ENCODE peak calls at places on chromosomes 4 and X, in six cellular contexts. O is fibroblast of lung; C is naive thymus-derived CD4-positive, alpha-beta T cell; N is CD8-positive, alpha-beta T cell; W is tibial artery; B is left ventricle myocardium inferior. E is an unnamed sample. For H3K27me3 and H3K36me3, the result is how much of the 10 kb centered on the place peaks cover.

GRCh38 chr4:173130671-173131070 is 37.9 kb upstream of the GALNT7 start:
- DNase-seq in O (no peak), C (no peak), N (no peak), W (no peak), B (no peak), E (no peak)

GRCh38 chr4:117676153-117676552 is 358.1 kb upstream of the NDST3 start:
- DNase-seq in O (no peak), C (no peak), N (no peak), W (no peak), B (no peak), E (no peak)

GRCh38 chr4:87209696-87210095 is 10.7 kb downstream of the KLHL8 start:
- DNase-seq in O (no peak), C (peak), N (no peak), W (peak), B (peak), E (peak)

GRCh38 chr4:98222306-98222705 is 38.9 kb upstream of the RAP1GDS1 start:
- DNase-seq in O (no peak), C (no peak), N (no peak), W (no peak), B (no peak), E (no peak)

GRCh38 chrX:18360867-18361266 is 6.4 kb upstream of the SCML2 start:
- DNase-seq in O (no peak), C (no peak), N (no peak), W (no peak), B (no peak), E (no peak)

GRCh38 chrX:1205681-1206611 is 6.5 kb downstream of the CRLF2 start:
- DNase-seq in O (peak), C (peak), N (peak), W (no peak), B (no peak), E (peak)

GRCh38 chrX:134718329-134719317 is 60.4 kb upstream of the PLAC1 start:
- DNase-seq in O (peak), C (peak), N (no peak), W (no peak), B (no peak), E (peak)

GRCh38 chrX:16512401-16512776 is 137.6 kb upstream of the S100G start:
- DNase-seq in O (no peak), C (no peak), N (no peak), W (no peak), B (no peak), E (no peak)

GRCh38 chr4:171813195-171813955 is at the start of gene GALNTL6:
- DNase-seq in O (peak), C (no peak), N (no peak), W (no peak), B (no peak), E (peak)

GRCh38 chr4:53478671-53479456 is 101.4 kb downstream of the FIP1L1 start:
- DNase-seq in O (peak), C (no peak), N (no peak), W (no peak), B (no peak), E (no peak)

GRCh38 chrX:153924149-153924861 is 1.8 kb downstream of the ARHGAP4 start:
- DNase-seq in O (peak), C (peak), N (no peak), W (peak), B (no peak), E (peak)

GRCh38 chrX:11530621-11531020 is 135.1 kb downstream of the ARHGAP6 start:
- DNase-seq in O (peak), C (no peak), N (no peak), W (no peak), B (no peak), E (no peak)

GRCh38 chrX:54747713-54748393 is 50.2 kb downstream of the ITIH6 start:
- DNase-seq in O (no peak), C (no peak), N (no peak), W (no peak), B (no peak), E (no peak)

GRCh38 chr4:121484633-121485032 is 103.8 kb upstream of the QRFPR start:
- DNase-seq in O (peak), C (no peak), N (no peak), W (no peak), B (no peak), E (no peak)

GRCh38 chr4:115529126-115529525 is 415.7 kb upstream of the NDST4 start:
- DNase-seq in O (peak), C (no peak), N (no peak), W (no peak), B (no peak), E (no peak)

GRCh38 chr4:1445716-1446445 is 39.6 kb upstream of the NKX1-1 start:
- DNase-seq in O (no peak), C (no peak), N (no peak), W (no peak), B (no peak), E (no peak)

GRCh38 chrX:87525771-87526229 is 8.2 kb downstream of the KLHL4 start:
- DNase-seq in O (peak), C (no peak), N (no peak), W (no peak), B (no peak), E (no peak)

GRCh38 chr4:158604369-158604768 is 67.3 kb downstream of the C4orf46 start:
- DNase-seq in O (no peak), C (no peak), N (no peak), W (no peak), B (no peak), E (no peak)

GRCh38 chr4:176837176-176837915 is 44.6 kb upstream of the VEGFC start:
- DNase-seq in O (no peak), C (no peak), N (no peak), W (no peak), B (no peak), E (no peak)

GRCh38 chr4:112521123-112522116 is 5.4 kb upstream of the NEUROG2 start:
- DNase-seq in O (no peak), C (no peak), N (no peak), W (no peak), B (no peak), E (peak)

GRCh38 chrX:49096419-49096818 is 16.7 kb upstream of the WDR45 start:
- DNase-seq in O (no peak), C (no peak), N (no peak), W (no peak), B (no peak), E (no peak)

GRCh38 chrX:136907626-136908025 is 27.1 kb upstream of the RBMX start:
- DNase-seq in O (no peak), C (no peak), N (no peak), W (no peak), B (peak), E (no peak)

GRCh38 chrX:132592880-132593279 is 104.0 kb upstream of the MBNL3 start:
- DNase-seq in O (no peak), C (peak), N (no peak), W (no peak), B (no peak), E (no peak)

GRCh38 chr4:64899563-64899962 is 490.3 kb upstream of the TECRL start:
- DNase-seq in O (peak), C (no peak), N (no peak), W (no peak), B (no peak), E (no peak)

GRCh38 chr4:36285784-36286480 is 4.5 kb downstream of the DTHD1 start:
- DNase-seq in O (no peak), C (peak), N (peak), W (no peak), B (no peak), E (peak)

GRCh38 chr4:27005512-27006246 is 145.0 kb downstream of the STIM2 start:
- DNase-seq in O (peak), C (no peak), N (no peak), W (no peak), B (no peak), E (no peak)

GRCh38 chrX:79604364-79604763 is 237.2 kb upstream of the ITM2A start:
- DNase-seq in O (no peak), C (no peak), N (no peak), W (no peak), B (no peak), E (no peak)

GRCh38 chr4:153045111-153045982 is 109.2 kb downstream of the FHDC1 start:
- DNase-seq in O (peak), C (no peak), N (no peak), W (no peak), B (no peak), E (no peak)

GRCh38 chr4:81404294-81404693 is 67.4 kb downstream of the RASGEF1B start:
- DNase-seq in O (no peak), C (no peak), N (no peak), W (no peak), B (no peak), E (no peak)

GRCh38 chrX:115894087-115894486 is 276.5 kb upstream of the AGTR2 start:
- DNase-seq in O (peak), C (peak), N (no peak), W (no peak), B (no peak), E (no peak)

GRCh38 chr4:13698296-13698695 is 70.8 kb upstream of the BOD1L1 start:
- DNase-seq in O (no peak), C (no peak), N (no peak), W (no peak), B (no peak), E (no peak)

GRCh38 chr4:70993181-70994068 is at the start of gene DCK:
- DNase-seq in O (peak), C (peak), N (peak), W (peak), B (peak), E (peak)

GRCh38 chr4:139330283-139330682 is 28.0 kb upstream of the NDUFC1 start:
- DNase-seq in O (no peak), C (no peak), N (no peak), W (no peak), B (no peak), E (no peak)

GRCh38 chr4:106062452-106062875 is 167.2 kb downstream of the NPNT start:
- DNase-seq in O (peak), C (no peak), N (no peak), W (no peak), B (no peak), E (no peak)

GRCh38 chrX:73214366-73215094 is at the start of gene NAP1L2:
- DNase-seq in O (peak), C (peak), N (peak), W (peak), B (peak), E (peak)

GRCh38 chrX:143094501-143095110 is 68.9 kb downstream of the SPANXN4 start:
- DNase-seq in O (no peak), C (no peak), N (no peak), W (no peak), B (no peak), E (no peak)
- H3K27me3 ChIP-seq in O (under half), C (under half), N (under half), W (under half), B (under half), E (under half)

GRCh38 chr4:88722276-88722780 is 24.7 kb upstream of the NAP1L5 start:
- DNase-seq in O (no peak), C (no peak), N (no peak), W (no peak), B (peak), E (no peak)
- H3K36me3 ChIP-seq in O (under half), C (under half), N (under half), W (under half), B (half or more), E (under half)

DNA sequence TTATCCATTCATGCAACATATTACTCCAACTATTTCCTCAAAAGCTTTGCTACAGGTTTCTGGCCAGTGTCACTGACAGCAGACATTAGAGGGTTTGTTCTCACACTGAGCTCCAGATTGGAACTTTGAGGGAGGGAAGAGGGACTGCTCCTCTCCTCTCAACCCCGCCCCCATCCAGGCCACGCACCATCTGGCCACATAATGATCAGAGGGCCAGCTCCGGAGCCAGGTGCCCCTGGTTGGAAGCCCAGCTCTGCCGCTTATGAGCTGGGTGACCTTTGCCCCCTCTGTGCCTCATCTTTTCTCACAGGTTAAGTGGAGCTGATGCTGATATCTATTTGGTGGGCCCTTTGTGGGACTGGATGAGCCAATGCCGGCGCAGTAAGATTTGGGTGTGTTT is 55.8 kb downstream of the C4orf50 start:
- DNase-seq in O (no peak), C (no peak), N (no peak), W (no peak), B (no peak), E (no peak)
- H3K27me3 ChIP-seq in O (under half), C (under half), N (under half), W (under half), B (half or more), E (under half)

GRCh38 chr4:145153904-145154298 is 26.5 kb downstream of the OTUD4 start:
- DNase-seq in O (no peak), C (no peak), N (no peak), W (no peak), B (no peak), E (no peak)
- H3K36me3 ChIP-seq in O (under half), C (under half), N (under half), W (under half), B (half or more), E (under half)

GRCh38 chrX:119067023-119067739 is 5.6 kb upstream of the CT47C1 start:
- DNase-seq in O (peak), C (peak), N (no peak), W (peak), B (peak), E (no peak)
- H3K27me3 ChIP-seq in O (under half), C (under half), N (under half), W (under half), B (under half), E (under half)

DNA sequence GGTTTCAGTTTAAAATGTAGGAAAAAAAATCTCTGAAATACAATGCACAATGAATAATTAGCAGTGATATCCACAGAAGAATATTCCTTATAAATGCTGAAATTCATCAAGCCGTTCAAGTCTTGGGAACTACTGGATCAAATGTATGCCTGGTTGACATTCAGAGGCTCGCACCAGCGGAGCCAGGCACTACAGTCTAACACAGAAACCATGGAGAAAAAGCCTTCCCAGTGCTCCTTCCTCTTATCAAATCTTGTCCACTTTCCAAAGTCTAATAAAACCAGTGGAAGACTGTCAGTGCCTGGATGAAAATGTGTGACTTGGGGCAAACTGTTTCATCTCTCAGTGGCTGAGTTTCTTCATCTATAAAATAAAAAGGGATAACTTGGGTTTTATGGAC is 35.9 kb downstream of the CENPU start:
- DNase-seq in O (no peak), C (no peak), N (no peak), W (no peak), B (no peak), E (no peak)
- H3K36me3 ChIP-seq in O (under half), C (under half), N (under half), W (under half), B (under half), E (under half)

DNA sequence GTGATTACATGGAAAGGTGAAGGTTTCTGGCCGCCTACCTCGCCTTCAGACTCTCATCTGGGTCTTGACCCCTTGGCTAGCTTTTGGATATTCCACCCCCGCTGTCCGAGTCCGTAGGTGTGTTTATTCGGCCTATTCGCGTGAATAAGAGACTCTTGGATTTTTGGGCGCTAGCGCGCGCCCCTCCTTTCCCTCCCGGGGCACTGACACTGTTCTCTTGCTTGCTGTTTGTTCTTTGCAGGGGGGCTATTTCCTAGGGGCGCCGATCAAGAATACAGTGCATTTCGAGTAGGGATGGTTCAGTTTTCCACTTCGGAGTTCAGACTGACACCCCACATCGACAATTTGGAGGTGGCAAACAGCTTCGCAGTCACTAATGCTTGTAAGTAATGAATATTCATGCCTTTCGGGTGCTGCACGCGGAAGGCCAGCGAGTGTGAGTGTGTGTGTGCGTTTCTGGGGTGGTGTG is 932 bp downstream of the GRIA2 start:
- DNase-seq in O (peak), C (no peak), N (no peak), W (no peak), B (no peak), E (no peak)
- H3K27me3 ChIP-seq in O (under half), C (under half), N (under half), W (under half), B (half or more), E (under half)

GRCh38 chrX:40073439-40074054 is 24.2 kb downstream of the BCOR start:
- DNase-seq in O (no peak), C (no peak), N (no peak), W (no peak), B (no peak), E (no peak)
- H3K36me3 ChIP-seq in O (under half), C (under half), N (under half), W (under half), B (under half), E (under half)

DNA sequence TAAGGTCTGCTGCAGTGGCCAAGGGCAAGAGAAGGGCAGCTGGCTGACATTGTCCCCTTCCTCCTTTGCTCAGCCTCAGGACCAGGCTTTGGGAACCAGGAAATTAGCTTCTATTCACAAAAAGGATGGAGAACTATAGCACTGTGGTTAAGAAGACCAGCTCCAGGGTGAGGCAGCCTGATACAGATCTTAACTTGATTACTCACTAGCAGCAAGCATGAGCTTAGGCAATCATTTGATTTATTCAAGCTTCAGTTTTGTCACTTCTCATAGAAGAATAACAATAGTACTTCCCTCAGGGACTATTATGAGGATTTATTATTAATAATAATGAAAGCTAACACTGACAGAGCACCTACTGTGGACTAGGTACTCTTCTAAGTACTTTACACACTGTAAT is 130.6 kb upstream of the PAK3 start:
- DNase-seq in O (peak), C (no peak), N (no peak), W (no peak), B (no peak), E (no peak)
- H3K27me3 ChIP-seq in O (under half), C (under half), N (under half), W (under half), B (under half), E (under half)

DNA sequence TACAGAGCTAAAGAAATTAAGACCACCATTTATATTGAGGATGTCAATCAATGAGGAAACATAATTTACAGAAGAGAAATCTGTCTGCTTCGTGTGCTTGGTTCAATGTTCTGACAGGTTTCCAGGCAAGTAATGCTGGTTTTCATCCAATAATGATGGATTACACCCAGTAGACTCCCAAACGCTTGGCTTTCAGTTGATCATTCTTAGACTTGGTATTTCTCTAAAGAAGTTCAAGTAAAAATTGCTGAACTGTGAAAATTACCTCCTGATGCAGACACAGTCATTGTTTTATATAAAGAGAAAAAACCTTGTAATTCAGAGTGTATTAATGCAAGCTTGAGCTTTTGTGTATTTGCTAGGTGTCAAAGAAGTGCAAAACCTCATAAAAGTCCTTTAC is 85.0 kb downstream of the VCX3A start:
- DNase-seq in O (no peak), C (no peak), N (no peak), W (no peak), B (no peak), E (no peak)
- H3K36me3 ChIP-seq in O (under half), C (under half), N (under half), W (under half), B (under half), E (under half)